ENCODE peak calls at places on chromosomes 2 and 18, in six cellular contexts. B, Z, M, V, Q and H are unnamed samples.

GRCh38 chr18:11607897-11608296 is 1.5 kb upstream of the SLC35G4 start:
- DNase-seq in M (no peak), B (no peak), V (no peak), Z (no peak), Q (no peak), H (no peak)

GRCh38 chr2:211333377-211333776 is 777.0 kb downstream of the CPS1 start:
- DNase-seq in B (no peak), Q (no peak), V (no peak), Z (no peak), M (no peak), H (no peak)

GRCh38 chr2:149399934-149400615 is 69.7 kb downstream of the LYPD6 start:
- DNase-seq in M (no peak), V (no peak), Z (no peak), Q (no peak), B (no peak), H (no peak)

GRCh38 chr18:79784071-79784913 is 13.4 kb upstream of the KCNG2 start:
- DNase-seq in Q (no peak), Z (no peak), M (no peak), B (peak; percentile 10), V (no peak), H (no peak)

GRCh38 chr2:234995332-234996007 is 43.7 kb downstream of the SH3BP4 start:
- DNase-seq in B (no peak), M (no peak), Q (peak; percentile 78), V (no peak), Z (no peak), H (no peak)

GRCh38 chr2:143513081-143513480 is 383.9 kb downstream of the ARHGAP15 start:
- DNase-seq in B (peak; percentile 68), Z (peak; percentile 19), M (no peak), V (peak; percentile 3), Q (peak; percentile 64), H (no peak)

GRCh38 chr2:54709341-54709809 is 14.1 kb upstream of the EML6 start:
- DNase-seq in M (no peak), Z (no peak), V (no peak), Q (peak; percentile 47), B (no peak), H (no peak)

GRCh38 chr2:32463110-32463509 is 106.3 kb downstream of the BIRC6 start:
- DNase-seq in V (no peak), Z (no peak), B (no peak), M (no peak), Q (no peak), H (no peak)

GRCh38 chr2:180715044-180715443 is 265.4 kb upstream of the UBE2E3 start:
- DNase-seq in Q (no peak), M (no peak), Z (no peak), B (no peak), V (no peak), H (no peak)

GRCh38 chr2:174699993-174700766 is 64.1 kb downstream of the CHRNA1 start:
- DNase-seq in V (peak; percentile 65), B (no peak), M (no peak), Q (no peak), Z (peak; percentile 34), H (peak; percentile 58)

GRCh38 chr2:96116879-96117533 is 635 bp upstream of the ADRA2B start:
- DNase-seq in M (peak; percentile 67), B (no peak), Z (no peak), Q (peak; percentile 61), V (peak; percentile 85), H (peak; percentile 80)

GRCh38 chr18:32280188-32280783 is 90.4 kb downstream of the MEP1B start:
- DNase-seq in B (no peak), V (no peak), Z (no peak), M (no peak), Q (no peak), H (no peak)

GRCh38 chr2:209696836-209697711 is 74.6 kb upstream of the UNC80 start:
- DNase-seq in B (no peak), Q (no peak), Z (no peak), M (no peak), V (no peak), H (no peak)

GRCh38 chr2:196801986-196802385 is 2.5 kb upstream of the GTF3C3 start:
- DNase-seq in Z (no peak), B (no peak), Q (no peak), V (no peak), M (no peak), H (no peak)

GRCh38 chr18:48022531-48023330 is 92.3 kb upstream of the SMAD2 start:
- DNase-seq in V (peak; percentile 68), Q (no peak), M (no peak), B (peak; percentile 59), Z (peak; percentile 62), H (peak; percentile 23)

GRCh38 chr2:109380502-109381326 is 233.1 kb downstream of the SEPTIN10 start:
- DNase-seq in Z (no peak), B (no peak), Q (peak; percentile 10), V (no peak), M (peak; percentile 25), H (no peak)

GRCh38 chr2:65402339-65402738 is 30.1 kb downstream of the SPRED2 start:
- DNase-seq in Q (no peak), B (no peak), Z (no peak), M (no peak), V (no peak), H (no peak)

GRCh38 chr2:132582360-132582759 is 87.6 kb downstream of the LYPD1 start:
- DNase-seq in B (no peak), V (no peak), Z (no peak), Q (no peak), M (no peak), H (no peak)

GRCh38 chr2:83055338-83056010 is 1403.6 kb downstream of the SUCLG1 start:
- DNase-seq in Z (no peak), M (no peak), B (no peak), Q (no peak), V (no peak), H (peak; percentile 83)

GRCh38 chr2:66982766-66983165 is 414.4 kb upstream of the ETAA1 start:
- DNase-seq in Q (no peak), B (no peak), V (no peak), M (no peak), Z (no peak), H (no peak)

GRCh38 chr2:72894466-72894865 is 7.3 kb downstream of the SPR start:
- DNase-seq in B (no peak), Z (no peak), V (no peak), M (no peak), Q (no peak), H (no peak)

GRCh38 chr2:233142355-233142897 is 82.3 kb downstream of the INPP5D start:
- DNase-seq in Q (no peak), M (no peak), Z (no peak), B (no peak), V (no peak), H (no peak)
- TF ChIP-seq CTCF in Q (no peak), M (no peak), Z (no peak), B (no peak), V (no peak), H (no peak)

GRCh38 chr2:170525566-170525900 is 189.6 kb upstream of the SP5 start:
- DNase-seq in M (no peak), B (peak; percentile 93), Q (peak; percentile 87), V (peak; percentile 23), Z (peak; percentile 71), H (peak; percentile 93)
- H3K27ac ChIP-seq in M (no peak overlapping the region), B (peak overlapping the region; percentile 69), Q (peak overlapping the region; percentile 11), V (no peak overlapping the region), Z (no peak overlapping the region), H (peak overlapping the region; percentile 63)

GRCh38 chr18:8525692-8526091 is 83.5 kb upstream of the RAB12 start:
- DNase-seq in M (no peak), V (no peak), Z (no peak), B (peak; percentile 15), Q (no peak), H (no peak)
- TF ChIP-seq CTCF in M (no peak), V (peak; percentile 9), Z (peak; percentile 59), B (no peak), Q (no peak), H (no peak)

DNA sequence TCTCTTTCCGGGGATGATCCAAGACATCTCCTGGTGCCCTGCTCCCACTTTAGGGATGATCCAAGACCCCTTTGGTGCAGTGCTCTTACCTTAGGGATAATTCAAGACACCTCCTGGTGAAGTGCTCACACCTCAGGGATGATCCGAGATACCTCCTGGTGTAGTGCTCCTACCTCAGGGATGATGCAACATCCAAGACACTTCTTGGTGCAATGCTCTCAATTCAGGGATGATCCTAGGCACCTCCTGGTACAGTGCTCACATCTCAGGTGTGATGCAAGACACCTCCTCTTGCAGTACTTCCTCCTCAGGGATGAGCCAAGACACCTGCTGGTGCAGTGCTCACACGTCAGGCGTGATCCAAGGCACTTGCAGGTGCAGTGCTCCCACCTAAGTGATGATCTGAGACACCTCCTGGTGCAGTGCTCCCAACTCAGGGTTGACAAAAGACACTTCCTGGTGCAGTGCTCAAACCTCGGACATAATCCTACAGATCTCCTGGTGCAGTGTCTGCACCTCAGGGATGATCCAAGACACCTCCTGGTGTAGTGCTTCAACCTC is 122.3 kb downstream of the ASB1 start:
- DNase-seq in M (no peak), Z (no peak), Q (no peak), B (no peak), V (no peak), H (no peak)
- H3K27ac ChIP-seq in M (no peak overlapping the region), Z (no peak overlapping the region), Q (no peak overlapping the region), B (no peak overlapping the region), V (no peak overlapping the region), H (no peak overlapping the region)

DNA sequence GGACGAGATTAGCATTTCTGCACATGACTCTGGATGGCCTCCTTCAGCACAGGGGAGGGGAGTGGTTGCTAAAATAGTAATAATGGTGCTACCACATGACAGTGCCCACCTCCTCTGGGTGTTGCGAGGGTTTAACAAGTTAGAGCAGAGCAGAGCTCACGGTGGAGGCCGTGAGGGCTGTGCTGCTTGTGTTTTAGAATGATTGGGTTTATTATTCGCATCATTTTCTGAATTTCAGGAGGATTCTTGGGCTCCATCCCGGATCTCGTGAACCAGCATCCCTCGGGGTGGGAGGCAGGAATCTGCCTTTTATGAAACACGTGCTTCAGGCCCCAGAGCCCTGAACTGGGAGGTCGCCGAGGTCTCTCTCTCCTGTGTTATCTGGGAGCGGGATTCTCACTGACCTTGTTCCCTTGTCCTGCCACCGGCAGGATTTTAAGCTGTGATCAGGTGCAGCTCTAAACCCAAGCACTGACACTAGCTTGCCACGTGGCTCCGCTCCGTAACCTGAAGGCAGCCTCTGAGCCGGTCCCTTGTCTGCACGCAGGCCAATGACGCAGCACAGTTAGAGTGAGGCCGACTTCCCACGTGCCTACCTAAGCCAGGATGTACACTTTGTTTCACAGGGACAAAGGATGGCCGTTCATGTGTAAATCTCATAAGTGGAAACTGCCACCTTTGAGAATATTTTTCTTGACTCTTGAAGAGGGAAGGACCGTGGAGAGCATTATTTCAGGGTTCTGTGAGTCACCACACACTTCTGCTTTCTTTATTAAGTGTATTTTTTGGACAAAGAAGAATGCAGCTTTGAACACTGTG is 142.4 kb downstream of the ACOXL start:
- DNase-seq in B (no peak), M (no peak), Z (no peak), Q (no peak), V (no peak), H (no peak)
- TF ChIP-seq CTCF in B (no peak), M (no peak), Z (no peak), Q (no peak), V (no peak), H (no peak)